ENCODE peak calls at places on chromosomes 13 and 19, in seven cellular contexts. R is endodermal cell; M is activated CD8-positive, alpha-beta T cell treated with anti-CD3 and anti-CD28 coated beads for 36 hours; Q is COR-L47; S is activated CD4-positive, alpha-beta T cell treated with anti-CD3 and anti-CD28 coated beads, Interleukin-2, amount 50 U/mL, for 24 hours; L is globus pallidus; F is Peyer's patch. E is an unnamed sample.

GRCh38 chr19:41927810-41928192 is 448 bp downstream of the ERFL start:
- DNase-seq in R (peak; percentile 71), Q (no peak), F (peak; percentile 50), L (no peak), M (no peak), S (no peak), E (no peak)

GRCh38 chr13:108220042-108220441 is 1.9 kb downstream of the ABHD13 start:
- DNase-seq in R (peak; percentile 52), M (no peak), F (no peak), S (no peak), Q (peak; percentile 58), L (no peak), E (no peak)

GRCh38 chr13:97116754-97117153 is 105.4 kb upstream of the MBNL2 start:
- DNase-seq in S (no peak), L (no peak), M (peak; percentile 33), R (peak; percentile 52), F (no peak), Q (peak; percentile 14), E (peak; percentile 50)

GRCh38 chr19:58328999-58329398 is 2.2 kb downstream of the ZSCAN22 start:
- DNase-seq in Q (no peak), M (peak; percentile 61), S (no peak), F (peak; percentile 24), R (peak; percentile 92), L (no peak), E (peak; percentile 86)

GRCh38 chr13:20118268-20119140 is 42.3 kb downstream of the GJA3 start:
- DNase-seq in S (peak; percentile 16), M (peak; percentile 15), R (peak; percentile 90), Q (peak; percentile 36), F (peak; percentile 83), L (peak; percentile 36), E (peak; percentile 53)

GRCh38 chr13:97257800-97258799 is 36.0 kb downstream of the MBNL2 start:
- DNase-seq in F (no peak), S (no peak), R (peak; percentile 85), M (peak; percentile 29), Q (no peak), L (no peak), E (peak; percentile 47)

GRCh38 chr13:96052655-96053002 is 572 bp downstream of the UGGT2 start:
- DNase-seq in R (no peak), Q (peak; percentile 17), S (no peak), M (no peak), F (no peak), L (peak; percentile 14), E (no peak)

GRCh38 chr19:33482486-33482885 is 39.1 kb downstream of the PEPD start:
- DNase-seq in L (no peak), R (no peak), F (no peak), M (no peak), Q (no peak), S (no peak), E (no peak)

GRCh38 chr19:16571689-16572331 is 405 bp downstream of the SLC35E1 start:
- DNase-seq in S (no peak), R (no peak), M (peak; percentile 62), F (no peak), L (no peak), Q (no peak), E (peak; percentile 46)

GRCh38 chr19:2774953-2775555 is 8.0 kb downstream of the SGTA start:
- DNase-seq in S (no peak), M (no peak), Q (no peak), F (no peak), L (peak; percentile 45), R (no peak), E (no peak)

GRCh38 chr13:44989071-44989889 is at the start of the genes GPALPP1 and NUFIP1:
- DNase-seq in M (peak; percentile 98), F (peak; percentile 92), Q (peak; percentile 89), R (peak; percentile 97), S (peak; percentile 93), L (peak; percentile 91), E (peak; percentile 93)

GRCh38 chr19:32543107-32543900 is 37.7 kb upstream of the PDCD5 start:
- DNase-seq in R (no peak), M (no peak), F (no peak), L (no peak), S (no peak), Q (no peak), E (peak; percentile 18)

GRCh38 chr13:34757441-34757840 is 184.6 kb upstream of the NBEA start:
- DNase-seq in M (no peak), L (no peak), R (no peak), F (no peak), S (no peak), Q (no peak), E (no peak)

GRCh38 chr13:44899967-44900366 is 89.3 kb downstream of the NUFIP1 start:
- DNase-seq in L (no peak), M (no peak), Q (peak; percentile 90), F (no peak), S (no peak), R (no peak), E (no peak)

GRCh38 chr19:5314012-5314906 is 26.4 kb downstream of the PTPRS start:
- DNase-seq in F (no peak), M (peak; percentile 26), Q (no peak), R (no peak), S (no peak), L (no peak), E (no peak)

GRCh38 chr13:112063309-112063626 is 3.7 kb upstream of the SOX1 start:
- DNase-seq in Q (no peak), R (no peak), L (no peak), F (no peak), M (no peak), S (no peak), E (no peak)

GRCh38 chr19:5961969-5962945 is 15.7 kb downstream of the RANBP3 start:
- DNase-seq in L (peak; percentile 58), S (peak; percentile 46), R (no peak), M (peak; percentile 79), F (peak; percentile 76), Q (peak; percentile 93), E (no peak)

GRCh38 chr13:111963031-111963430 is 103.9 kb upstream of the SOX1 start:
- DNase-seq in Q (no peak), L (no peak), R (no peak), M (no peak), S (no peak), F (peak; percentile 32), E (no peak)

GRCh38 chr13:29049524-29049923 is 229.4 kb downstream of the MTUS2 start:
- DNase-seq in L (no peak), R (no peak), Q (no peak), F (no peak), M (no peak), S (no peak), E (no peak)

GRCh38 chr19:13207237-13208130 is 57.3 kb downstream of the IER2 start:
- DNase-seq in R (peak; percentile 48), L (no peak), F (no peak), Q (no peak), S (no peak), M (no peak), E (no peak)

GRCh38 chr19:3336680-3337523 is 29.5 kb upstream of the NFIC start:
- DNase-seq in S (no peak), L (peak; percentile 76), F (peak; percentile 90), R (no peak), Q (peak; percentile 85), M (no peak), E (no peak)

GRCh38 chr13:22800726-22801401 is 379.9 kb upstream of the SGCG start:
- DNase-seq in R (no peak), L (peak; percentile 54), M (no peak), Q (no peak), S (no peak), F (no peak), E (no peak)

GRCh38 chr19:35144600-35145436 is 1.8 kb downstream of the FXYD7 start:
- DNase-seq in R (peak; percentile 85), S (no peak), M (no peak), F (no peak), L (no peak), Q (no peak), E (peak; percentile 84)

GRCh38 chr13:75391432-75392100 is 90.4 kb downstream of the TBC1D4 start:
- DNase-seq in F (no peak), S (no peak), R (no peak), Q (no peak), L (no peak), M (no peak), E (no peak)

GRCh38 chr19:49774969-49775368 is 8.2 kb downstream of the AP2A1 start:
- DNase-seq in Q (no peak), L (no peak), R (no peak), S (no peak), F (no peak), M (no peak), E (no peak)

GRCh38 chr19:35673121-35673804 is 6.9 kb downstream of the UPK1A start:
- DNase-seq in Q (no peak), R (peak; percentile 92), M (peak; percentile 84), S (peak; percentile 22), F (no peak), L (no peak), E (peak; percentile 79)

GRCh38 chr13:63625869-63626268 is 2210.2 kb upstream of the PCDH20 start:
- DNase-seq in L (no peak), Q (no peak), R (no peak), S (no peak), F (no peak), M (no peak), E (no peak)

GRCh38 chr13:65943024-65943423 is 1287.1 kb downstream of the PCDH9 start:
- DNase-seq in L (no peak), F (no peak), S (no peak), R (no peak), Q (no peak), M (no peak), E (no peak)

GRCh38 chr19:12665281-12665573 is 1.3 kb downstream of the MAN2B1 start:
- DNase-seq in R (no peak), F (no peak), L (peak; percentile 43), M (peak; percentile 84), Q (no peak), S (peak; percentile 39), E (no peak)

GRCh38 chr13:68551701-68552522 is 1321.8 kb upstream of the PCDH9 start:
- DNase-seq in L (no peak), R (no peak), Q (no peak), F (no peak), S (no peak), M (no peak), E (no peak)

GRCh38 chr19:40225440-40226305 is 816 bp downstream of the CCNP start:
- DNase-seq in M (no peak), L (no peak), R (no peak), F (no peak), Q (no peak), S (no peak), E (no peak)